ENCODE peak calls at places on chromosomes 16 and 17, in five cellular contexts. R is AG04449, Z is fibroblast of pulmonary artery, W is GM13976, S is B cell. G is an unnamed sample.
A peak's percentile ranks its signal among the peaks of the same experiment; 100 is the strongest.

GRCh38 chr17:38749222-38750043 is 1.3 kb upstream of the PCGF2 start:
- DNase-seq in R (no peak), Z (peak; percentile 62), W (peak; percentile 74), S (no peak), G (no peak)

GRCh38 chr17:44546711-44547606 is 10.3 kb upstream of the FZD2 start:
- DNase-seq in R (no peak), Z (peak; percentile 58), W (no peak), S (no peak), G (no peak)

GRCh38 chr16:2149630-2150417 is 1.4 kb downstream of the RAB26 start:
- DNase-seq in R (no peak), Z (no peak), W (no peak), S (no peak), G (no peak)

GRCh38 chr17:47948706-47949196 is 7.4 kb downstream of the PNPO start:
- DNase-seq in R (no peak), Z (no peak), W (no peak), S (no peak), G (no peak)

GRCh38 chr17:17300624-17301568 is 2.3 kb upstream of the NT5M start:
- DNase-seq in R (no peak), Z (peak; percentile 35), W (peak; percentile 73), S (peak; percentile 46), G (peak; percentile 57)

GRCh38 chr16:86619263-86619935 is 41.0 kb downstream of the FOXL1 start:
- DNase-seq in R (no peak), Z (no peak), W (no peak), S (no peak), G (no peak)

GRCh38 chr17:72699566-72699965 is 392.9 kb downstream of the SLC39A11 start:
- DNase-seq in R (no peak), Z (peak; percentile 67), W (no peak), S (no peak), G (no peak)

GRCh38 chr17:1485311-1485747 is 7.2 kb downstream of the MYO1C start:
- DNase-seq in R (no peak), Z (no peak), W (peak; percentile 72), S (no peak), G (no peak)

DNA sequence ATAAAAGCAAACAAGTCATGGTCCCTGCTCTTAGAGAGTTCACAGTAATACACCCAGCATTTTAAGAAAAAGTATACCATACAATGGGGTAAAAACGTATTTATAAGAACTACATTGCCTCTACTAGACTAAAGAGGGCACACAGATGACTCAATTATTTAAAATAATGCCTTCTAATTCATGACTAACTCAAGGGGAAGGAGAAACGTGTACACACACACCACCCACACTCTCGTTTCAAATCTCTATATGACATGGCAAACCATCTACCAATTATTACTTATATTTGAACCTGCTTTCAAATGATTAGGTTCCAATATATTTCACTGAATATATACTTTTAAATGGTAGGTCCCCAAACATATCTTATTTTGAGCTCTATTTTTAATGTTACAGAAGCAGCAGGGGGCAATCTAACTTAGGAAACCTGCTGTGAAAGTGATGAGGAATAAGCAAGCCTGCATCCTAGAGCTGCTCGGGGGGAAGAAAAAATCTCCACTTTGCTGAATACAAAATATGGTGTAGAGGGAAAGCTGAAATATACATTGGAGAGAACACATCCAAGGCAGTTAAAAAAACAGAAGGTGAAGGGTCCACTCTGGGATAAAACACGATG is 232.4 kb upstream of the PSMD7 start:
- DNase-seq in R (no peak), Z (no peak), W (no peak), S (no peak), G (no peak)
- TF ChIP-seq CTCF in R (no peak), Z (no peak), W (no peak), S (no peak), G (no peak)

GRCh38 chr16:88934066-88934667 is 42.8 kb downstream of the CBFA2T3 start:
- DNase-seq in R (no peak), Z (no peak), W (no peak), S (no peak), G (no peak)

GRCh38 chr16:88938933-88939813 is 37.8 kb downstream of the CBFA2T3 start:
- DNase-seq in R (no peak), Z (no peak), W (no peak), S (no peak), G (no peak)

GRCh38 chr16:88938119-88938932 is 38.7 kb downstream of the CBFA2T3 start:
- DNase-seq in R (no peak), Z (no peak), W (no peak), S (no peak), G (no peak)

GRCh38 chr16:88936913-88937666 is 39.9 kb downstream of the CBFA2T3 start:
- DNase-seq in R (no peak), Z (no peak), W (no peak), S (no peak), G (no peak)

GRCh38 chr16:88936008-88936912 is 40.7 kb downstream of the CBFA2T3 start:
- DNase-seq in R (no peak), Z (no peak), W (peak; percentile 70), S (peak; percentile 65), G (no peak)
- TF ChIP-seq CTCF in R (no peak), Z (no peak), W (peak; percentile 7), S (peak; percentile 43), G (no peak)

GRCh38 chr16:80147021-80147680 is 393.6 kb upstream of the DYNLRB2 start:
- DNase-seq in R (no peak), Z (no peak), W (no peak), S (no peak), G (no peak)
- TF ChIP-seq CTCF in R (no peak), Z (no peak), W (no peak), S (no peak), G (no peak)

DNA sequence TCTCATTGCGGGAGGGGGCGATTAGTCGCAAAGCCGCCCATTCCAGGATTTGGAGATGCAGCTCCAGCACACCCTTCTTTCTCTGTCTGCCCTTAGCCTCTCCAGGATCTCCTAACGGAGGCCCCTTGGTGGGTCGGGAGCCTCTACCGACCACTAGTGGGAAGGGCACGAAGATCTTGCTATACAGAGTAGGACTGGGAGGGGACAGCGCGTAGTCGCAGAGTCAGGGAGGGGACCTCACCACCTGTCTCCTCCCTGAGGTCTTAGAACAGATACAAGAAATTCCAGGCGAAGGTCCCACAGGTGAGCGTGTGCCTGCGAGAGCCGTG is 569 bp upstream of the SMTNL2 start:
- DNase-seq in R (no peak), Z (no peak), W (no peak), S (no peak), G (no peak)
- TF ChIP-seq CTCF in R (peak; percentile 25), Z (peak; percentile 41), W (no peak), S (no peak), G (no peak)

GRCh38 chr16:78503501-78504110 is 404.2 kb downstream of the WWOX start:
- DNase-seq in R (no peak), Z (peak; percentile 64), W (peak; percentile 38), S (no peak), G (peak; percentile 38)
- TF ChIP-seq CTCF in R (no peak), Z (peak; percentile 52), W (peak; percentile 60), S (peak; percentile 80), G (peak; percentile 78)

GRCh38 chr16:68364601-68364998 is 53.8 kb downstream of the PRMT7 start:
- DNase-seq in R (no peak), Z (peak; percentile 36), W (no peak), S (no peak), G (no peak)
- TF ChIP-seq CTCF in R (no peak), Z (peak; percentile 8), W (no peak), S (no peak), G (no peak)

GRCh38 chr16:53415504-53415903 is 18.8 kb upstream of the RBL2 start:
- DNase-seq in R (no peak), Z (no peak), W (no peak), S (no peak), G (no peak)
- TF ChIP-seq CTCF in R (no peak), Z (no peak), W (no peak), S (no peak), G (no peak)

DNA sequence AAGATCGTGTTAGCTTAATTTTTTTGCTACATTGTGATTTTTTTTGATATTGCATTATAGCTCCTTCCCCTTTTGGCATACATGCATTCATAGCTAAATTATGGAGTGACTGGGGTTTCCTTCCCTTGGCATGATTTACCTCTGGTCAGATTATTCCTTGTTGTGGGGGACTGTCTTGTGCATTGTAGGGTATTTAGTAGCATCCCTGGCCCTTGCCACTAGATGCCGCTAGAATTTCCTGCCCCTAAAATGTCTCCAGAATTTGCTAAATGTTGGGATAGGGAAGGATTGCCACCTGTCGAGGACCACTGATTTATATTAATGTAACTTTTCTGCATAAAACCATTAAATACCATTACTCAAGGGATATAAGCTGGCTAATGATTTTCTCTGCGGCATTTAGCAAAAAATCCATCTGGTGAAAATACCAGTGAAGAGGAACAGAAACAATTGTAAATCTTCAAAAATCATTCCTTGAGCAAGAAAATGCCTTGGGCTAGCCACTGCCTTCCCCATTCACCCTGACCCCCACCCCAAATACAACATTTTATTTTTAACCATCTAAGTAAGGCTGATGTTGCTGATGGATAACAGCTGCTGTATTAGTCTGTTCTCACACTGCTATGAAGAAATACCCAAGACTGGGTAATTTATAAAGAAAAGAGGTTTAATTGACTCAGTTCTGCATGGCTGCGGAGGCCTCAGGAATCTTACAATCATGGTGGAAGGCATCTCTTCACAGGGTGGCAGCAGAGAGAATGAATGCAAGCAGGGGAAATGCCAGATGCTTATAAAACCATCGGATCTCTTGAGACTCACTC is 195.2 kb downstream of the MAP2K6 start:
- DNase-seq in R (no peak), Z (peak; percentile 51), W (no peak), S (no peak), G (no peak)
- TF ChIP-seq CTCF in R (peak; percentile 64), Z (peak; percentile 82), W (peak; percentile 53), S (peak; percentile 11), G (no peak)

DNA sequence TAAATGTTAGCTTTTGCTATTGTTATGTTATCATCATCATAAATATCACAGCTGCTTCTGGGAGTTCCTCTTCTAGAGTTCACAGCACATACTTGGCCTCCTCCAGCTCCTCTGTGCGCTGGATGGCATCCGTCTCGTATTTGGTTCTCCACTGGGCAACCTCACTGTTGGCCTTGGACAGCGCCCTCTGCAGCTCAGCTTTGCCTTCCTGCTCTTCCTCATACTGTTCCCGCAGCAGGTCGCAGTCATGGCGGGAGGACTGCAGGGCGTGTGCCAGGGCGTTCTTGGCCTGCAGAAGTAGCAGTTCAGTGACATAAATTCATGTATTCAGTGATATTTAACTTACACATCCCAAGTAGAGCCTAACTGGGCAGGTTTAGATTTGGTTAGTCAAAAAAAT is 23.4 kb downstream of the MYH8 start:
- DNase-seq in R (no peak), Z (no peak), W (no peak), S (no peak), G (no peak)
- TF ChIP-seq CTCF in R (no peak), Z (no peak), W (no peak), S (no peak), G (no peak)

GRCh38 chr16:48969611-48970010 is 312.0 kb downstream of the CBLN1 start:
- DNase-seq in R (no peak), Z (no peak), W (no peak), S (no peak), G (no peak)
- TF ChIP-seq CTCF in R (no peak), Z (no peak), W (no peak), S (no peak), G (no peak)